ENCODE peak calls at places on chromosomes 11 and 22, in six cellular contexts. H is NCI-H1092; A is left ventricle myocardium inferior; D is central memory CD4-positive, alpha-beta T cell; O is ecto neural progenitor cell; N is kidney glomerular epithelial cell. L is an unnamed sample.

GRCh38 chr11:45250035-45250693 is 36.0 kb downstream of the SYT13 start:
- DNase-seq in N (no peak), O (no peak), H (no peak), A (no peak), D (no peak), L (no peak)

GRCh38 chr11:109795234-109795633 is 298.0 kb upstream of the ZC3H12C start:
- DNase-seq in N (peak; percentile 55), A (no peak), H (no peak), O (no peak), D (no peak), L (peak; percentile 52)

GRCh38 chr11:67393437-67393836 is 1.7 kb downstream of the RAD9A start:
- DNase-seq in H (no peak), A (no peak), O (no peak), N (no peak), D (no peak), L (no peak)

GRCh38 chr22:41034741-41035140 is 57.7 kb upstream of the EP300 start:
- DNase-seq in O (no peak), A (no peak), D (no peak), N (no peak), H (no peak), L (no peak)

GRCh38 chr11:108591893-108592292 is 1.7 kb downstream of the EXPH5 start:
- DNase-seq in D (no peak), O (no peak), A (no peak), H (no peak), N (no peak), L (no peak)

GRCh38 chr11:114077482-114078305 is 18.2 kb downstream of the ZBTB16 start:
- DNase-seq in D (peak; percentile 47), O (no peak), H (no peak), A (no peak), N (no peak), L (no peak)

GRCh38 chr11:65743928-65744698 is 23.5 kb upstream of the RNASEH2C start:
- DNase-seq in A (no peak), H (no peak), O (no peak), D (no peak), N (no peak), L (no peak)

GRCh38 chr11:121892863-121893262 is 223.2 kb downstream of the BLID start:
- DNase-seq in N (no peak), O (no peak), A (no peak), D (no peak), H (no peak), L (peak; percentile 26)

GRCh38 chr11:63761870-63762661 is 6.5 kb downstream of the ZFTA start:
- DNase-seq in H (no peak), A (peak; percentile 33), N (no peak), D (no peak), O (peak; percentile 86), L (no peak)

GRCh38 chr11:3222003-3222855 is 3.6 kb upstream of the MRGPRG start:
- DNase-seq in D (no peak), A (no peak), O (peak; percentile 41), H (no peak), N (no peak), L (no peak)

L was measured in epithelial cell of proximal tubule.